ENCODE peak calls at places on chromosomes 13 and 19, in seven cellular contexts. B is pancreas; N is fibroblast of lung; R is IMR-90; U is mucosa of descending colon; O is CD8-positive, alpha-beta T cell; F is ovary. Q is an unnamed sample. For H3K4me1, the result is how much of the 10 kb centered on the place peaks cover.

GRCh38 chr13:109816979-109817275 is 30.5 kb upstream of the IRS2 start:
- DNase-seq in O (no peak), U (no peak), N (peak), F (no peak), R (peak), B (no peak), Q (no peak)

GRCh38 chr13:23579886-23580706 is 9.9 kb downstream of the TNFRSF19 start:
- DNase-seq in U (no peak), F (no peak), O (no peak), B (no peak), N (peak), R (peak), Q (no peak)

GRCh38 chr19:47013041-47013517 is 6.6 kb upstream of the NPAS1 start:
- DNase-seq in R (peak), U (peak), F (peak), O (peak), B (peak), N (peak), Q (peak)

GRCh38 chr13:72839831-72840426 is 58.0 kb downstream of the PIBF1 start:
- DNase-seq in R (peak), F (no peak), U (peak), O (peak), B (peak), N (peak), Q (peak)

GRCh38 chr13:113544896-113545295 is 39.7 kb upstream of the TFDP1 start:
- DNase-seq in B (no peak), O (no peak), U (no peak), R (no peak), N (no peak), F (peak), Q (peak)

GRCh38 chr19:42396248-42396541 is 6.1 kb upstream of the CNFN start:
- DNase-seq in O (no peak), N (no peak), B (no peak), R (no peak), F (no peak), U (no peak), Q (no peak)

GRCh38 chr19:35727956-35728706 is 10.3 kb downstream of the KMT2B start:
- DNase-seq in O (peak), B (no peak), R (no peak), N (no peak), U (no peak), F (no peak), Q (no peak)

GRCh38 chr13:104414771-104415170 is 1348.6 kb upstream of the SLC10A2 start:
- DNase-seq in R (no peak), N (no peak), F (no peak), U (no peak), B (no peak), O (no peak), Q (no peak)

GRCh38 chr13:90868321-90868920 is 479.1 kb upstream of the MIR17HG start:
- DNase-seq in B (no peak), O (no peak), F (no peak), R (peak), U (peak), N (peak), Q (peak)

DNA sequence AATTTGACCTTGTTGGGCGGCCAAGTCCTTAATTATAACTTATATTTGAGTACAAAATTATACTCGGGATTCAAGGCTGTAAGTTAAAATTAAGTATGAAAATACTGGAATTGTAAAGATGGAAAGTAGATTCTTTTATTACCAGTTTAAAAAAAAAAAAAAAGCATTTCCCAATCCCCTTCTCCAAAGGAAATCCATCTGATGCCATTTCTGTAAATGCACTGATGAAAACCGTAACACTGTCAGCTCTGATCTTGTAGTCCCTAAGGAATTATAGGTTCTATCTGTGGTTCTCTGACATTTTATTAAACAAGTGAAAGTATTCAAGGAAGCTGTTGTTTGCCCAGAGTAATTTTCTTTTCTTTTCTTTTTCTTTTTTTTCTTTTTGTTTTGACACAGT is 41.6 kb upstream of the HNRNPA1L2 start:
- DNase-seq in R (no peak), O (no peak), N (peak), U (no peak), F (no peak), B (no peak), Q (no peak)
- H3K4me1 ChIP-seq in R (under half), O (under half), N (under half), U (under half), F (under half), B (under half), Q (under half)

GRCh38 chr19:7921955-7922840 is 2.1 kb downstream of the SNAPC2 start:
- DNase-seq in B (peak), O (no peak), U (no peak), N (no peak), R (no peak), F (peak), Q (no peak)
- H3K4me3 ChIP-seq in B (no peak), O (no peak), U (no peak), N (peak), R (no peak), F (peak), Q (no peak)

GRCh38 chr19:5170329-5170745 is 170.3 kb downstream of the PTPRS start:
- DNase-seq in N (no peak), F (peak), U (peak), B (peak), O (peak), R (no peak), Q (no peak)
- TF ChIP-seq CTCF in N (peak), F (no peak), U (peak), B (peak), O (peak), R (peak), Q (no peak)

DNA sequence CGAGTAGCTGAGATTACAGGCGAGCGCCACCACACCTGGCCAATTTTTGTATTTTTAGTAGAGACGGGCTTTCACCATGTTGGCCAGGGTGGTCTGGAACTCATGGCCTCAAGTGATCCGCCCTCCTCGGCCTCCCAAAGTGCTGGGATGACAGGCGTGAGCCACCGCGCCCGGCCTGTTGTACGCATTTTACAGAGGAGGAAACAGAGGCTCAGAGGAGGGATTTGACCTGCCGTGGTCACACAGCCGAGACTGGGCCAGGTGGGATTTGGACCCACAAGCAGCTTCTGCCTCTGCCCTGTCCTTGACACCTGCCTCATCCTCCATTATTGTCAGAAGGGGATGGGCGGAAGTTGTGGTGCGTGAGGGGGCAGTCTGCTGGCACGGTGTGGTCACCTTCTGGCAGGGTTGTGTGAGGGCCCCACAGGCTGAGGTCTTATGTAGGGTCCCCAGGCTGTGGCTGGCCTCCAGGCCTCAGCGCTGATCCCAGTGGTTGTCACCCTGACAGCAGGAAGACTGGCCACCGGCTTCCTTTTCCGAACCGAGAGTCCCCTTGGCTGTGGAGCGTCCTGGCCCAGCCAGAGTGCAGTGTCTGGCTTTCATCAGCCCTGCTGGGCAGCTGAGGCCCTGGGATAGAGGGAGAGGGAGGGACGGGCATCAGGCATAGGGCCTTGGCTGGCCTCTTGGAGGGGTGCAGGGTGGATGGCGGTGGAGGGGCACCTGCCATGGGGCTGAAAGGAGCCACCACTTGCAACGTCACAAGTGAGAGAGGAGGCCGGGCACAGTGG is 20.3 kb downstream of the NFIC start:
- DNase-seq in B (peak), R (no peak), O (no peak), N (no peak), F (no peak), U (no peak), Q (no peak)
- H3K4me1 ChIP-seq in B (under half), R (under half), O (under half), N (under half), F (half or more), U (under half), Q (half or more)

DNA sequence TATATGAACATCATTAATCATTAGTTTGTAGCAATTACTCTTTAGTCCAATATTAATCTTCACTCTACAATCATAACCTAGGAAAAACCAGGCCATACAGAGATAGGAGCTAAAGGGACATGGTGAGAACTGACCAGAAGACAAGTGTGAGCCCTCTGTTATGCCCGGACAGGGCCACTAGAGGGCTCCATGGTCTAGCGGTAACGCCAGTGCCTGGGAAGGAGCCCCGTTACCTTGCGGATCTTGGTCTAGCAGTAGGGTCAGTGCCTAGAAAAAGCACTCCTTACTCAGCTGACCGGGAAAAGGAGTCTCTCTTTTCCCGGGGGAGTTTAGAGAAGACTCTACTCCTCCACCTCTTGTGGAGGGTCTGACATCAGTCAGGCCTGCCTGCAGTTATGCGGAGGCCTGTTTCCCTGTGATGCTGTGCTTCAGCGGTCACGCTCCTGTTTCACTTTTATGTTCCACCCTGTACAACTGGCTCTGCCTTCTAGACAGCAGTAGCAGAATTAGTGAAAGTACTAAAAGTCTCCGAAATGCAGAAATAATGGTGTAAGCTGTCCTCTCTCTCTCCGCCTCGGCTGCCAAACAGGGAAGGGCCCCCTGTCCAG is 13.8 kb downstream of the OR7D4 start:
- DNase-seq in O (peak), U (peak), B (peak), N (peak), R (peak), F (peak), Q (peak)
- H3K4me3 ChIP-seq in O (no peak), U (no peak), B (no peak), N (peak), R (peak), F (peak), Q (no peak)

DNA sequence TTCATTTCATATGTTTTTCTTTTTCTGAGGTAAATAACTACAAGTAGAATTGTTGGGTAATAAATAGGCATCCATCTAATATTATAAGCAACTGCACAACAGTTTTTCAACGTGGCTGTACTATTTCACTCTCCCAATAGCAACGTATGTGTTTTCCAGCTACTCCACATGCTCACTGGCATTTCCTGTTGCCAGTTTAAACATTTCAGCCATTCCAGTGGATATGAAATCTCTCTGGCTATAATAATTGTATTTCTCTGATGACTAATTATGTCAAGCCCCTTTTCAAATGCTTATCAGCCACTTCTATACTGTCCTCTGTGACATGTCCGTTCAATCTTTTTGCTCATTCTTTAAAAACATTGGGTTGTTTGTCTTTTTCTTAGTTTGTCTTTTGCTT is 26.8 kb upstream of the ALOX5AP start:
- DNase-seq in F (no peak), N (peak), U (no peak), R (peak), B (no peak), O (no peak), Q (no peak)
- TF ChIP-seq CTCF in F (no peak), N (no peak), U (no peak), R (no peak), B (no peak), O (no peak), Q (no peak)

DNA sequence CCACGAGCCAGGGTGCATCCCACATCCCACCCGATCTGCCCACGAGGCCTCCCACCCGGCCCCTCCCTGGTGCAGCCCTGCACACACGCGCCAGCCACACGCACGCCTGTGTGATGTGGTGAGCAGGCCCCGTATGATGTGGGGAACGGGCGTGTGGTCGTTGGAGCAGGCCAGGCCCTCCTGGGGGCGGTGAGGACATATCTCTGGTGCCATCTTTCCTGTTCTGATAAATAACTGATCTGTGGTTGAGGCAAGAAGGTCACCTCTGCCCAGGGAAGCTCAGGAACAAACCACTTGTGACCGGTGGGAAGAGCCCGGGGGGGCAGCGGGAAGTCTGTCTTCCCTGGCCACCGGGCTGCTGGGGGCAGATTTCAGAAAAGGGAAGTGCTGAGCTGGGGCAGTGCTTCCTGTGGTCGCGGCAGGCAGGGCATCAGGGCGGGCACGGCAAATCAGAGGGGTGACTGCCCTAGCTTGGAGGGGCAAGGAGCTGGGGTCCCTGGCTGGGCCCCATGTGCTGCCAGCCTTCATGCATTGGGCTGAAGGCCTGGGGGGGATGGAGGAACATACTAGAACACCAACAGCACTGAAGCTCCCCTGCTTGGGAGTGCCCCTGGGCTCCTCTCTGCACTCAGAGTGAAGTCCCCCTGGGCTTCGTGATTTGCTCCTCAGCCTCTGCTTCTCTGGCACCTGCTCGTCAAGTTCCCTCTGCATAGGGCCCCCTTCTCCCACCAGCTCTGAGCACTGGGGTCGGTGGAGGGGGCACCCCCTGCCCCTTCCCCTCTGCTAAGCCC is 35.2 kb upstream of the SLC7A10 start:
- DNase-seq in B (no peak), F (no peak), N (no peak), O (no peak), R (no peak), U (no peak), Q (no peak)
- H3K4me1 ChIP-seq in B (under half), F (under half), N (under half), O (under half), R (under half), U (under half), Q (under half)

GRCh38 chr19:5296021-5296420 is 44.6 kb downstream of the PTPRS start:
- DNase-seq in N (no peak), F (no peak), U (no peak), B (no peak), O (no peak), R (no peak), Q (no peak)

GRCh38 chr19:5298502-5298901 is 42.1 kb downstream of the PTPRS start:
- DNase-seq in F (no peak), O (no peak), N (no peak), U (no peak), R (no peak), B (peak), Q (no peak)

GRCh38 chr19:5296457-5297271 is 43.9 kb downstream of the PTPRS start:
- DNase-seq in F (no peak), N (no peak), R (no peak), B (no peak), U (no peak), O (no peak), Q (no peak)

GRCh38 chr19:5297272-5297669 is 43.3 kb downstream of the PTPRS start:
- DNase-seq in U (no peak), B (no peak), F (no peak), O (no peak), R (no peak), N (no peak), Q (no peak)

DNA sequence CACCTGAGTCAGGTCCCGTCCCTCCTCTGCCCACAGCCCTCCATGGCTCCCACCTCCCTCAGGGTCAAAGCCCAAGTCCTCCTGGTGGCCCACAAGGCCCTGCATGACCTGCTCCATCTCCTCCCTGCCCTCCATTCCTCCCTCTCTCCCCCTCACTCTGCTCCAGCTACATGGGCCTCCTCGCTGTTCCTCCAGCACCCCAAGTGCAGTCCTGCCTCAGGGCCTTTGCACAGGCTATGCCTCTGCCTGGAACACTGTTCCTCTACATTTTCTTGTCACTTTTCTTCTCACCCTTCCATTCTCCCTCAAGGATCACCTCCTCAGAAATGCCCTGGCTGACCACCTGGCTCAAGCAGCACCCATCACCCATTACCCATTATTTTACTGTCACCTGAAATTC is 41.5 kb downstream of the PTPRS start:
- DNase-seq in U (no peak), B (no peak), O (no peak), N (no peak), R (no peak), F (no peak), Q (no peak)
- H3K4me3 ChIP-seq in U (no peak), B (no peak), O (no peak), N (no peak), R (no peak), F (no peak), Q (no peak)

DNA sequence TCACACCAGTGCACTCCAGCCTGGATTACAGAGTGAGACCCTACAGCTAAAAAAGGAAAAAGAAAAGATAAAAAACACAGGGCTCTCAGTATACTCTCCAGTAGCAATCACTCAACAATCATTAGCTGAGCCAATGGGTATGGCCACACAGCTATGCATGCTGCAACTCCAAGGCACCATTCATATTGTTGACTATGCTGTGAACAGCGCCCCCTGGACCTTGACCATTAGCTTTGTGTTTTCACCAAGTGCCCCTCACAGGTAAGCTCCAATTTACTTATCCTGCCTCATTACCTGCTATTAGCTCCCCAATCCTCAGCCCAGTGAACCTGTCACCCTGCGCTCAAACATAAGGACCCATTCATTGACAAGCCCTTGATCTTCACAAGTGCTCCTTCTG is 35.8 kb downstream of the ZIC5 start:
- DNase-seq in R (no peak), F (no peak), O (no peak), N (no peak), B (no peak), U (no peak), Q (no peak)
- TF ChIP-seq CTCF in R (no peak), F (no peak), O (no peak), N (no peak), B (no peak), U (no peak), Q (no peak)

Q was measured in testis.